ENCODE peak calls at places on chromosomes 2 and 18, in eight cellular contexts. C is heart right ventricle, J is lung, F is transverse colon, A is psoas muscle, G is A549, X is PC-9, E is Peyer's patch. O is an unnamed sample.

GRCh38 chr2:177671662-177672061 is 279.1 kb downstream of the AGPS start:
- DNase-seq in C (no peak), J (no peak), F (no peak), A (no peak), G (no peak), X (no peak), E (no peak), O (no peak)

GRCh38 chr2:198283149-198283548 is 478.8 kb downstream of the PLCL1 start:
- DNase-seq in C (no peak), J (no peak), F (no peak), A (no peak), G (no peak), X (no peak), E (no peak), O (no peak)

GRCh38 chr2:36964496-36965058 is 1.8 kb downstream of the STRN start:
- DNase-seq in C (no peak), J (no peak), F (no peak), A (no peak), G (no peak), X (no peak), E (no peak), O (no peak)

GRCh38 chr2:26892133-26892532 is 44.2 kb downstream of the DPYSL5 start:
- DNase-seq in C (no peak), J (no peak), F (no peak), A (no peak), G (no peak), X (no peak), E (no peak), O (no peak)

GRCh38 chr18:59672125-59672769 is 25.0 kb downstream of the CCBE1 start:
- DNase-seq in C (no peak), J (no peak), F (no peak), A (no peak), G (no peak), X (no peak), E (no peak), O (no peak)

GRCh38 chr2:69682525-69682924 is 39.0 kb upstream of the AAK1 start:
- DNase-seq in C (no peak), J (no peak), F (no peak), A (no peak), G (no peak), X (no peak), E (no peak), O (no peak)

GRCh38 chr2:40369619-40370397 is 82.1 kb downstream of the SLC8A1 start:
- DNase-seq in C (no peak), J (no peak), F (no peak), A (no peak), G (no peak), X (no peak), E (no peak), O (no peak)

GRCh38 chr2:234565201-234565600 is 68.3 kb upstream of the ARL4C start:
- DNase-seq in C (no peak), J (no peak), F (no peak), A (no peak), G (no peak), X (no peak), E (no peak), O (no peak)

GRCh38 chr2:9554841-9555337 is 741 bp downstream of the ADAM17 start:
- DNase-seq in C (peak; percentile 47), J (peak; percentile 52), F (peak; percentile 31), A (no peak), G (no peak), X (peak; percentile 52), E (peak; percentile 63), O (peak; percentile 36)

GRCh38 chr2:175019566-175020327 is 14.6 kb upstream of the CHN1 start:
- DNase-seq in C (no peak), J (no peak), F (no peak), A (no peak), G (no peak), X (no peak), E (no peak), O (no peak)

GRCh38 chr2:123164216-123164615 is 860.9 kb upstream of the CNTNAP5 start:
- DNase-seq in C (no peak), J (no peak), F (no peak), A (no peak), G (no peak), X (no peak), E (no peak), O (no peak)

GRCh38 chr2:218306184-218306920 is 14.0 kb upstream of the TMBIM1 start:
- DNase-seq in C (no peak), J (no peak), F (no peak), A (no peak), G (no peak), X (no peak), E (no peak), O (no peak)

GRCh38 chr18:346607-347006 is 78.8 kb upstream of the THOC1 start:
- DNase-seq in C (no peak), J (no peak), F (no peak), A (no peak), G (no peak), X (no peak), E (no peak), O (no peak)

GRCh38 chr2:158498749-158499136 is 42.0 kb downstream of the PKP4 start:
- DNase-seq in C (no peak), J (no peak), F (no peak), A (no peak), G (no peak), X (no peak), E (no peak), O (no peak)

GRCh38 chr2:213221962-213222361 is 62.3 kb upstream of the SPAG16 start:
- DNase-seq in C (no peak), J (no peak), F (no peak), A (no peak), G (no peak), X (no peak), E (no peak), O (no peak)

GRCh38 chr2:142180820-142181533 is 50.2 kb upstream of the LRP1B start:
- DNase-seq in C (no peak), J (no peak), F (no peak), A (no peak), G (no peak), X (no peak), E (no peak), O (no peak)

GRCh38 chr2:220167956-220168355 is 540.5 kb downstream of the SLC4A3 start:
- DNase-seq in C (no peak), J (no peak), F (no peak), A (no peak), G (no peak), X (no peak), E (no peak), O (no peak)

GRCh38 chr2:84815146-84815545 is 65.7 kb downstream of the TRABD2A start:
- DNase-seq in C (no peak), J (no peak), F (no peak), A (no peak), G (no peak), X (no peak), E (no peak), O (no peak)

GRCh38 chr2:7053650-7054262 is 136.5 kb downstream of the RNF144A start:
- DNase-seq in C (no peak), J (no peak), F (no peak), A (no peak), G (no peak), X (no peak), E (no peak), O (no peak)

GRCh38 chr2:46151582-46151981 is 145.6 kb upstream of the EPAS1 start:
- DNase-seq in C (no peak), J (no peak), F (no peak), A (no peak), G (no peak), X (no peak), E (no peak), O (no peak)

GRCh38 chr2:197115325-197115724 is 188.8 kb upstream of the PGAP1 start:
- DNase-seq in C (no peak), J (no peak), F (no peak), A (no peak), G (no peak), X (no peak), E (no peak), O (no peak)
- H3K4me3 ChIP-seq in C (no peak overlapping the region), J (no peak overlapping the region), F (no peak overlapping the region), A (no peak overlapping the region), G (no peak overlapping the region), X (no peak overlapping the region), E (no peak overlapping the region), O (no peak overlapping the region)

DNA sequence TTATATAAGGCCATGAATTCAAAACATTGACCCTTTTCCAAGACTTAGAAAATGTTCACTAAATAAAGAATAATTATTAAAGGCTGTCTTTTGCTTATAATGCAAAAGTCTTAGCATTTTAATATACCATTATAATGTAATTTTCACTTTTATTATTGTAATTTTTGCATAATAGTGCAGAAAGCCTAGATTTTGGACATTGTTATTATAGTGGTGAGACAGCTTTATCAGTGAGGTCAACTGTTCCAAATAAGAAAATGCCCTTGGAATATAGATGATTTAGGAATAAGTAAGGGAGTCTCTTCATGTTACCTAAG is 56.6 kb downstream of the ATIC start:
- DNase-seq in C (no peak), J (no peak), F (no peak), A (no peak), G (no peak), X (no peak), E (no peak), O (no peak)
- H3K27ac ChIP-seq in C (no peak overlapping the region), J (no peak overlapping the region), F (no peak overlapping the region), A (no peak overlapping the region), G (no peak overlapping the region), X (no peak overlapping the region), E (no peak overlapping the region), O (no peak overlapping the region)

GRCh38 chr2:231049286-231050017 is 7.2 kb upstream of the PSMD1 start:
- DNase-seq in C (no peak), J (no peak), F (no peak), A (no peak), G (no peak), X (no peak), E (no peak), O (no peak)
- H3K4me1 ChIP-seq in C (peaks cover 3% of the 10 kb centered on the region), J (peaks cover 2% of the 10 kb centered on the region), F (peaks cover 27% of the 10 kb centered on the region), A (peaks cover 3% of the 10 kb centered on the region), G (peaks cover 37% of the 10 kb centered on the region), X (no peaks in the 10 kb centered on the region), E (peaks cover 3% of the 10 kb centered on the region), O (peaks cover 9% of the 10 kb centered on the region)

DNA sequence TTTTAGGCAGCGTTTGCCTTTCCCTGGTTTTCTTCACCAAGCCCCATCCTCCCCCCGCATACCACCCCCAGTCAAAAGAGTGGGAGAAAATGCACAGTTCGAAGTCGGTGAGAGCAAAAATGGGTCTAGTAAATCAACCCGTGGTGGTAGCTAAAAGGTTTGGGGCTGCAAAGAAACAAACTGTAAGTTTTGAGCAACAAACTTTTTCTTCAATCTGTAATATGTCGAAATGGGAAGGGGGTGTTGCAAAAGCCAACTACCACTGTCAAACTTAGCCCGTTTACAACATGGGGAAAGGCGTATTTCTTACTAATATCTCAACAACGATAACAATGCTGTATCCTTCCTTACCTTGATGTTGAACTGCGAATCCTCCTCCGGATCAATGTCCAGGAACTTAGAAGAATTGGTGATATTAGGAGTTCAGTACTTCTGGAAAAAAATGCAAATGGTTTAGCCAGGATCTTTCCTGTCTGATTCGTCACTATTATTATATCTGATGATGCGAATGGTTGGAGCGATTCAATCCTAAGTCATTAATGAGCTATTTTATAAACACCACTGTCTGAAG is 2.4 kb upstream of the SATB2 start:
- DNase-seq in C (no peak), J (no peak), F (no peak), A (no peak), G (no peak), X (no peak), E (no peak), O (no peak)
- H3K4me3 ChIP-seq in C (peak overlapping the region; percentile 92), J (no peak overlapping the region), F (peak overlapping the region; percentile 68), A (peak overlapping the region; percentile 91), G (peak overlapping the region; percentile 83), X (peak overlapping the region; percentile 69), E (peak overlapping the region; percentile 91), O (peak overlapping the region; percentile 73)